ENCODE peak calls at places on chromosomes 1 and 21, in four cellular contexts. K, P, L and A are unnamed samples.

GRCh38 chr1:62356257-62356835 is 37.1 kb upstream of the KANK4 start:
- DNase-seq in K (no peak), P (peak; percentile 92), L (no peak), A (no peak)

GRCh38 chr1:78101514-78101913 is 55.7 kb downstream of the GIPC2 start:
- DNase-seq in K (no peak), P (peak; percentile 79), L (no peak), A (no peak)

GRCh38 chr1:37630426-37631038 is 4.2 kb downstream of the RSPO1 start:
- DNase-seq in K (no peak), P (no peak), L (no peak), A (no peak)

GRCh38 chr1:21065851-21066250 is 110.8 kb downstream of the EIF4G3 start:
- DNase-seq in K (no peak), P (no peak), L (no peak), A (no peak)

GRCh38 chr1:13757693-13758092 is 57.7 kb downstream of the PRDM2 start:
- DNase-seq in K (no peak), P (no peak), L (no peak), A (no peak)

GRCh38 chr1:153518562-153518961 is 17.2 kb downstream of the S100A6 start:
- DNase-seq in K (no peak), P (no peak), L (no peak), A (no peak)

GRCh38 chr1:155410931-155411330 is 90.2 kb downstream of the RUSC1 start:
- DNase-seq in K (no peak), P (no peak), L (no peak), A (no peak)

GRCh38 chr1:160101717-160102522 is 3.5 kb upstream of the IGSF8 start:
- DNase-seq in K (no peak), P (no peak), L (no peak), A (no peak)

GRCh38 chr21:34910396-34910795 is 138.7 kb downstream of the RUNX1 start:
- DNase-seq in K (no peak), P (no peak), L (no peak), A (no peak)

GRCh38 chr1:18882511-18882910 is 19.8 kb downstream of the ALDH4A1 start:
- DNase-seq in K (no peak), P (no peak), L (no peak), A (no peak)

GRCh38 chr1:239308701-239309333 is 77.6 kb upstream of the CHRM3 start:
- DNase-seq in K (peak; percentile 70), P (no peak), L (no peak), A (peak; percentile 60)

GRCh38 chr1:77953907-77954306 is 25.0 kb downstream of the FUBP1 start:
- DNase-seq in K (no peak), P (no peak), L (no peak), A (no peak)

DNA sequence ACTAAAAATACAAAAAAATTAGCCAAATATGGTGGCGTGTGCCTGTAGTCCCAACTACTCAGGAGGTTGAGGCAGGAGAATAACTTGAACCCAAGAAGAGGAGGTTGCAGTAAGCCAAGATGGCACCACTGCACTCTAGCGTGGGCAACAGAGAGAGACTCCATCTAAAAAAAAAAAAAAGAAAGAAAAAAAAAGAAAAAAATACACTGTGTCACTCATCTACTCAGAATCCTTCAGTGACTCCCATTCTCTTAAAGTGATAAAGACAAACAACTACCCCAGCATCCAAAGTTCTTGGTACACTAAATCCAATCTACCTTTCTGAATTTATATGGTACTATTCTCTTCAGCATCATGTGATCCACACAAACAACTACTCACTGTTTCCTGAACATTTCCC is 40.2 kb upstream of the S1PR1 start:
- DNase-seq in K (no peak), P (no peak), L (no peak), A (no peak)
- TF ChIP-seq CTCF in K (no peak), P (no peak), L (no peak), A (no peak)

GRCh38 chr1:108830119-108831008 is 26.5 kb downstream of the AKNAD1 start:
- DNase-seq in K (no peak), P (no peak), L (no peak), A (no peak)
- TF ChIP-seq CTCF in K (no peak), P (no peak), L (no peak), A (no peak)

GRCh38 chr21:43355925-43356289 is 71.0 kb downstream of the SIK1 start:
- DNase-seq in K (peak; percentile 42), P (no peak), L (no peak), A (no peak)
- TF ChIP-seq CTCF in K (peak; percentile 28), P (no peak), L (no peak), A (no peak)

GRCh38 chr21:32869459-32869858 is 97.9 kb upstream of the PAXBP1 start:
- DNase-seq in K (no peak), P (no peak), L (no peak), A (no peak)
- TF ChIP-seq CTCF in K (no peak), P (no peak), L (no peak), A (no peak)

GRCh38 chr1:236281286-236282158 is at the start of gene ERO1B:
- DNase-seq in K (peak; percentile 98), P (peak; percentile 67), L (peak; percentile 92), A (peak; percentile 98)
- TF ChIP-seq CTCF in K (peak; percentile 13), P (no peak), L (no peak), A (no peak)

GRCh38 chr1:228739826-228740225 is 4.5 kb downstream of the RHOU start:
- DNase-seq in K (no peak), P (no peak), L (no peak), A (no peak)
- TF ChIP-seq CTCF in K (no peak), P (no peak), L (no peak), A (no peak)